ENCODE peak calls at places on chromosome 5, in six cellular contexts. Z is EL; X is neural crest cell; T is left ventricle myocardium inferior; K is stimulated activated CD8-positive, alpha-beta memory T cell treated with anti-CD3 and anti-CD28 coated beads, Interleukin-4, amount 100 ng/mL, for 24 hours; D is Daoy. U is an unnamed sample.

GRCh38 chr5:16156152-16156551 is 23.4 kb downstream of the MARCHF11 start:
- DNase-seq in Z (no peak), X (no peak), T (no peak), K (no peak), D (no peak), U (no peak)

GRCh38 chr5:72955143-72955767 is 586 bp upstream of the FCHO2 start:
- DNase-seq in Z (no peak), X (no peak), T (peak), K (peak), D (no peak), U (no peak)

GRCh38 chr5:22058620-22059019 is 794.5 kb downstream of the CDH12 start:
- DNase-seq in Z (no peak), X (no peak), T (no peak), K (no peak), D (no peak), U (no peak)

GRCh38 chr5:1011226-1011631 is 2.6 kb downstream of the NKD2 start:
- DNase-seq in Z (no peak), X (no peak), T (peak), K (peak), D (peak), U (peak)

GRCh38 chr5:171162602-171163001 is 146.4 kb upstream of the TLX3 start:
- DNase-seq in Z (peak), X (peak), T (no peak), K (no peak), D (peak), U (no peak)

GRCh38 chr5:146794326-146795029 is 84.1 kb downstream of the PPP2R2B start:
- DNase-seq in Z (peak), X (no peak), T (no peak), K (no peak), D (no peak), U (no peak)

GRCh38 chr5:30390095-30390494 is 803.4 kb upstream of the CDH6 start:
- DNase-seq in Z (no peak), X (no peak), T (no peak), K (no peak), D (no peak), U (no peak)

GRCh38 chr5:160545832-160546231 is 124.2 kb downstream of the PTTG1 start:
- DNase-seq in Z (no peak), X (no peak), T (no peak), K (no peak), D (peak), U (no peak)

GRCh38 chr5:73450672-73451217 is 2.2 kb upstream of the FOXD1 start:
- DNase-seq in Z (no peak), X (peak), T (no peak), K (no peak), D (peak), U (no peak)

GRCh38 chr5:13976867-13977479 is 32.5 kb upstream of the DNAH5 start:
- DNase-seq in Z (peak), X (peak), T (no peak), K (no peak), D (peak), U (peak)

GRCh38 chr5:123422433-123423277 is 548 bp downstream of the CEP120 start:
- DNase-seq in Z (peak), X (no peak), T (no peak), K (no peak), D (peak), U (no peak)

GRCh38 chr5:39117401-39117800 is 43.2 kb upstream of the RICTOR start:
- DNase-seq in Z (peak), X (no peak), T (no peak), K (no peak), D (peak), U (no peak)

GRCh38 chr5:172637740-172638139 is 3.3 kb upstream of the NEURL1B start:
- DNase-seq in Z (no peak), X (no peak), T (no peak), K (no peak), D (no peak), U (no peak)

GRCh38 chr5:96565843-96566242 is 96.3 kb upstream of the CAST start:
- DNase-seq in Z (peak), X (no peak), T (no peak), K (no peak), D (peak), U (no peak)

GRCh38 chr5:176415240-176416122 is 858 bp downstream of the CLTB start:
- DNase-seq in Z (peak), X (peak), T (no peak), K (no peak), D (peak), U (no peak)

GRCh38 chr5:456351-457194 is 13.6 kb downstream of the EXOC3 start:
- DNase-seq in Z (no peak), X (no peak), T (peak), K (no peak), D (peak), U (no peak)

GRCh38 chr5:133235696-133236426 is 184.0 kb downstream of the HSPA4 start:
- DNase-seq in Z (no peak), X (no peak), T (no peak), K (no peak), D (no peak), U (no peak)

GRCh38 chr5:157177935-157178334 is 2.7 kb upstream of the ITK start:
- DNase-seq in Z (no peak), X (no peak), T (no peak), K (no peak), D (no peak), U (no peak)

GRCh38 chr5:130526708-130527107 is 622.4 kb downstream of the CHSY3 start:
- DNase-seq in Z (no peak), X (no peak), T (no peak), K (no peak), D (peak), U (peak)

GRCh38 chr5:111774525-111774924 is 17.5 kb upstream of the NREP start:
- DNase-seq in Z (peak), X (no peak), T (peak), K (no peak), D (peak), U (no peak)

GRCh38 chr5:40410231-40410861 is 269.4 kb upstream of the PTGER4 start:
- DNase-seq in Z (peak), X (no peak), T (no peak), K (peak), D (peak), U (no peak)

GRCh38 chr5:81837667-81838306 is 86.9 kb upstream of the SSBP2 start:
- DNase-seq in Z (no peak), X (no peak), T (no peak), K (no peak), D (no peak), U (no peak)

GRCh38 chr5:1405539-1406530 is 39.4 kb downstream of the SLC6A3 start:
- DNase-seq in Z (no peak), X (no peak), T (peak), K (no peak), D (no peak), U (no peak)

GRCh38 chr5:40716000-40716399 is 36.3 kb downstream of the PTGER4 start:
- DNase-seq in Z (no peak), X (no peak), T (no peak), K (no peak), D (no peak), U (no peak)

GRCh38 chr5:74251106-74252032 is 389.2 kb downstream of the ENC1 start:
- DNase-seq in Z (peak), X (no peak), T (no peak), K (no peak), D (peak), U (peak)

GRCh38 chr5:9766581-9766980 is 136.4 kb upstream of the TAS2R1 start:
- DNase-seq in Z (peak), X (no peak), T (no peak), K (no peak), D (no peak), U (no peak)

GRCh38 chr5:168734119-168734518 is 155.0 kb upstream of the PANK3 start:
- DNase-seq in Z (no peak), X (no peak), T (no peak), K (no peak), D (no peak), U (no peak)

GRCh38 chr5:113293613-113294340 is 141.0 kb downstream of the TSSK1B start:
- DNase-seq in Z (peak), X (peak), T (no peak), K (no peak), D (peak), U (no peak)

GRCh38 chr5:10310073-10310779 is 2.5 kb upstream of the CMBL start:
- DNase-seq in Z (peak), X (no peak), T (no peak), K (no peak), D (peak), U (no peak)

GRCh38 chr5:77641963-77642589 is 3.6 kb upstream of the OTP start:
- DNase-seq in Z (no peak), X (no peak), T (no peak), K (no peak), D (no peak), U (no peak)